ENCODE peak calls at places on chromosomes 5 and 9, in eight cellular contexts. One of them, this sample, is unnamed.

GRCh38 chr5:14834584-14835540 is 36.7 kb downstream of the ANKH start:
- DNase-seq in IMR-90: no peak
- DNase-seq in fibroblast of lung: no peak
- DNase-seq in OCI-LY7: no peak
- DNase-seq in K562: no peak
- DNase-seq in PC-3: peak; percentile 81
- DNase-seq in endothelial cell of umbilical vein: no peak
- DNase-seq in H9: no peak
- DNase-seq in this sample: peak; percentile 73

GRCh38 chr9:114723926-114724325 is 41.9 kb upstream of the TEX48 start:
- DNase-seq in endothelial cell of umbilical vein: no peak
- DNase-seq in IMR-90: peak; percentile 92
- DNase-seq in H9: no peak
- DNase-seq in PC-3: no peak
- DNase-seq in fibroblast of lung: peak; percentile 74
- DNase-seq in OCI-LY7: no peak
- DNase-seq in K562: no peak
- DNase-seq in this sample: peak; percentile 76

GRCh38 chr5:61304611-61305369 is 27.3 kb upstream of the ZSWIM6 start:
- DNase-seq in OCI-LY7: no peak
- DNase-seq in IMR-90: peak; percentile 94
- DNase-seq in endothelial cell of umbilical vein: peak; percentile 44
- DNase-seq in H9: no peak
- DNase-seq in PC-3: peak; percentile 88
- DNase-seq in K562: no peak
- DNase-seq in fibroblast of lung: peak; percentile 95
- DNase-seq in this sample: no peak

GRCh38 chr5:102758576-102758975 is 3.5 kb downstream of the PAM start:
- DNase-seq in PC-3: no peak
- DNase-seq in H9: no peak
- DNase-seq in K562: no peak
- DNase-seq in IMR-90: peak; percentile 77
- DNase-seq in OCI-LY7: no peak
- DNase-seq in fibroblast of lung: peak; percentile 73
- DNase-seq in endothelial cell of umbilical vein: no peak
- DNase-seq in this sample: peak; percentile 51

GRCh38 chr9:82021198-82021597 is 32.6 kb downstream of the SPATA31D1 start:
- DNase-seq in IMR-90: peak; percentile 98
- DNase-seq in endothelial cell of umbilical vein: peak; percentile 13
- DNase-seq in H9: no peak
- DNase-seq in K562: no peak
- DNase-seq in PC-3: peak; percentile 62
- DNase-seq in OCI-LY7: no peak
- DNase-seq in fibroblast of lung: peak; percentile 83
- DNase-seq in this sample: peak; percentile 62

GRCh38 chr5:80204808-80205614 is 50.8 kb downstream of the SERINC5 start:
- DNase-seq in endothelial cell of umbilical vein: peak; percentile 66
- DNase-seq in OCI-LY7: peak; percentile 45
- DNase-seq in IMR-90: peak; percentile 76
- DNase-seq in PC-3: no peak
- DNase-seq in H9: no peak
- DNase-seq in fibroblast of lung: no peak
- DNase-seq in K562: peak; percentile 66
- DNase-seq in this sample: no peak

GRCh38 chr5:165887147-165887546 is 2381.7 kb downstream of the MAT2B start:
- DNase-seq in endothelial cell of umbilical vein: no peak
- DNase-seq in OCI-LY7: no peak
- DNase-seq in PC-3: no peak
- DNase-seq in IMR-90: no peak
- DNase-seq in H9: no peak
- DNase-seq in K562: no peak
- DNase-seq in fibroblast of lung: no peak
- DNase-seq in this sample: no peak

GRCh38 chr5:154714271-154714986 is 40.7 kb upstream of the LARP1 start:
- DNase-seq in PC-3: peak; percentile 17
- DNase-seq in OCI-LY7: no peak
- DNase-seq in endothelial cell of umbilical vein: peak; percentile 64
- DNase-seq in IMR-90: peak; percentile 77
- DNase-seq in fibroblast of lung: peak; percentile 29
- DNase-seq in H9: no peak
- DNase-seq in K562: no peak
- DNase-seq in this sample: peak; percentile 83

GRCh38 chr5:112691758-112692157 is 45.9 kb upstream of the APC start:
- DNase-seq in K562: peak; percentile 62
- DNase-seq in endothelial cell of umbilical vein: peak; percentile 43
- DNase-seq in IMR-90: peak; percentile 43
- DNase-seq in fibroblast of lung: peak; percentile 59
- DNase-seq in H9: peak; percentile 50
- DNase-seq in PC-3: peak; percentile 40
- DNase-seq in OCI-LY7: peak; percentile 71
- DNase-seq in this sample: no peak

GRCh38 chr5:169006878-169007790 is 293.8 kb downstream of the SLIT3 start:
- DNase-seq in IMR-90: no peak
- DNase-seq in fibroblast of lung: no peak
- DNase-seq in PC-3: peak; percentile 97
- DNase-seq in H9: no peak
- DNase-seq in OCI-LY7: no peak
- DNase-seq in endothelial cell of umbilical vein: no peak
- DNase-seq in K562: no peak
- DNase-seq in this sample: peak; percentile 74

GRCh38 chr5:150081541-150082283 is 4.6 kb downstream of the CSF1R start:
- DNase-seq in OCI-LY7: peak; percentile 31
- DNase-seq in IMR-90: peak; percentile 26
- DNase-seq in endothelial cell of umbilical vein: peak; percentile 42
- DNase-seq in H9: no peak
- DNase-seq in PC-3: no peak
- DNase-seq in K562: no peak
- DNase-seq in fibroblast of lung: peak; percentile 43
- DNase-seq in this sample: peak; percentile 81

GRCh38 chr5:150488519-150489357 is 19.2 kb upstream of the NDST1 start:
- DNase-seq in endothelial cell of umbilical vein: peak; percentile 20
- DNase-seq in K562: peak; percentile 73
- DNase-seq in IMR-90: peak; percentile 59
- DNase-seq in OCI-LY7: peak; percentile 30
- DNase-seq in fibroblast of lung: peak; percentile 81
- DNase-seq in PC-3: peak; percentile 67
- DNase-seq in H9: no peak
- DNase-seq in this sample: peak; percentile 95

GRCh38 chr5:102691434-102691833 is 63.7 kb upstream of the PAM start:
- DNase-seq in fibroblast of lung: peak; percentile 24
- DNase-seq in OCI-LY7: no peak
- DNase-seq in endothelial cell of umbilical vein: no peak
- DNase-seq in K562: no peak
- DNase-seq in IMR-90: no peak
- DNase-seq in PC-3: no peak
- DNase-seq in H9: no peak
- DNase-seq in this sample: no peak

GRCh38 chr9:124774131-124774978 is 2.6 kb upstream of the OLFML2A start:
- DNase-seq in OCI-LY7: peak; percentile 84
- DNase-seq in IMR-90: peak; percentile 73
- DNase-seq in endothelial cell of umbilical vein: peak; percentile 76
- DNase-seq in H9: peak; percentile 88
- DNase-seq in PC-3: peak; percentile 79
- DNase-seq in K562: peak; percentile 84
- DNase-seq in fibroblast of lung: peak; percentile 77
- DNase-seq in this sample: peak; percentile 99

GRCh38 chr5:39461007-39461682 is 36.4 kb upstream of the DAB2 start:
- DNase-seq in K562: no peak
- DNase-seq in endothelial cell of umbilical vein: no peak
- DNase-seq in IMR-90: no peak
- DNase-seq in PC-3: no peak
- DNase-seq in OCI-LY7: peak; percentile 4
- DNase-seq in fibroblast of lung: no peak
- DNase-seq in H9: no peak
- DNase-seq in this sample: no peak

GRCh38 chr5:81829242-81829641 is 78.3 kb upstream of the SSBP2 start:
- DNase-seq in OCI-LY7: no peak
- DNase-seq in IMR-90: peak; percentile 42
- DNase-seq in fibroblast of lung: no peak
- DNase-seq in PC-3: no peak
- DNase-seq in K562: no peak
- DNase-seq in endothelial cell of umbilical vein: no peak
- DNase-seq in H9: no peak
- DNase-seq in this sample: no peak

GRCh38 chr5:81827522-81827921 is 76.6 kb upstream of the SSBP2 start:
- DNase-seq in K562: no peak
- DNase-seq in IMR-90: no peak
- DNase-seq in fibroblast of lung: no peak
- DNase-seq in H9: no peak
- DNase-seq in OCI-LY7: no peak
- DNase-seq in endothelial cell of umbilical vein: no peak
- DNase-seq in PC-3: no peak
- DNase-seq in this sample: peak; percentile 23

GRCh38 chr5:81825237-81825636 is 74.3 kb upstream of the SSBP2 start:
- DNase-seq in OCI-LY7: no peak
- DNase-seq in K562: no peak
- DNase-seq in PC-3: peak; percentile 64
- DNase-seq in fibroblast of lung: peak; percentile 85
- DNase-seq in H9: no peak
- DNase-seq in endothelial cell of umbilical vein: no peak
- DNase-seq in IMR-90: peak; percentile 72
- DNase-seq in this sample: peak; percentile 97

GRCh38 chr5:81830602-81831001 is 79.7 kb upstream of the SSBP2 start:
- DNase-seq in K562: no peak
- DNase-seq in PC-3: no peak
- DNase-seq in endothelial cell of umbilical vein: no peak
- DNase-seq in H9: no peak
- DNase-seq in IMR-90: no peak
- DNase-seq in fibroblast of lung: no peak
- DNase-seq in OCI-LY7: peak; percentile 44
- DNase-seq in this sample: no peak

GRCh38 chr5:81826128-81826527 is 75.2 kb upstream of the SSBP2 start:
- DNase-seq in fibroblast of lung: peak; percentile 12
- DNase-seq in endothelial cell of umbilical vein: no peak
- DNase-seq in H9: no peak
- DNase-seq in OCI-LY7: no peak
- DNase-seq in K562: no peak
- DNase-seq in IMR-90: peak; percentile 23
- DNase-seq in PC-3: no peak
- DNase-seq in this sample: peak; percentile 62
- TF ChIP-seq CTCF in fibroblast of lung: peak; percentile 11
- TF ChIP-seq CTCF in endothelial cell of umbilical vein: no peak
- TF ChIP-seq CTCF in H9: no peak
- TF ChIP-seq CTCF in OCI-LY7: no peak
- TF ChIP-seq CTCF in K562: no peak
- TF ChIP-seq CTCF in IMR-90: no peak
- TF ChIP-seq CTCF in PC-3: no peak
- TF ChIP-seq CTCF in this sample: peak; percentile 19

GRCh38 chr9:120910643-120911042 is 16.0 kb downstream of the TRAF1 start:
- DNase-seq in H9: no peak
- DNase-seq in fibroblast of lung: no peak
- DNase-seq in IMR-90: no peak
- DNase-seq in PC-3: peak; percentile 33
- DNase-seq in K562: no peak
- DNase-seq in endothelial cell of umbilical vein: no peak
- DNase-seq in OCI-LY7: no peak
- DNase-seq in this sample: no peak
- H3K4me2 ChIP-seq in H9: no peak overlapping the region
- H3K4me2 ChIP-seq in fibroblast of lung: no peak overlapping the region
- H3K4me2 ChIP-seq in IMR-90: no peak overlapping the region
- H3K4me2 ChIP-seq in PC-3: no peak overlapping the region
- H3K4me2 ChIP-seq in K562: no peak overlapping the region
- H3K4me2 ChIP-seq in endothelial cell of umbilical vein: no peak overlapping the region
- H3K4me2 ChIP-seq in OCI-LY7: no peak overlapping the region
- H3K4me2 ChIP-seq in this sample: no peak overlapping the region

GRCh38 chr5:179345429-179346321 is at the start of gene ADAMTS2:
- DNase-seq in fibroblast of lung: peak; percentile 71
- DNase-seq in K562: peak; percentile 79
- DNase-seq in PC-3: no peak
- DNase-seq in IMR-90: peak; percentile 56
- DNase-seq in endothelial cell of umbilical vein: no peak
- DNase-seq in OCI-LY7: no peak
- DNase-seq in H9: peak; percentile 72
- DNase-seq in this sample: peak; percentile 99

GRCh38 chr5:179343021-179343781 is 2.1 kb downstream of the ADAMTS2 start:
- DNase-seq in OCI-LY7: no peak
- DNase-seq in H9: no peak
- DNase-seq in K562: no peak
- DNase-seq in PC-3: no peak
- DNase-seq in fibroblast of lung: no peak
- DNase-seq in endothelial cell of umbilical vein: no peak
- DNase-seq in IMR-90: no peak
- DNase-seq in this sample: no peak

GRCh38 chr5:179345179-179345428 is 157 bp downstream of the ADAMTS2 start:
- DNase-seq in PC-3: no peak
- DNase-seq in OCI-LY7: no peak
- DNase-seq in fibroblast of lung: no peak
- DNase-seq in K562: no peak
- DNase-seq in IMR-90: no peak
- DNase-seq in endothelial cell of umbilical vein: no peak
- DNase-seq in H9: no peak
- DNase-seq in this sample: no peak

GRCh38 chr5:179343902-179344300 is 1.4 kb downstream of the ADAMTS2 start:
- DNase-seq in OCI-LY7: no peak
- DNase-seq in IMR-90: peak; percentile 58
- DNase-seq in fibroblast of lung: peak; percentile 65
- DNase-seq in PC-3: no peak
- DNase-seq in K562: no peak
- DNase-seq in endothelial cell of umbilical vein: no peak
- DNase-seq in H9: peak; percentile 91
- DNase-seq in this sample: peak; percentile 98

DNA sequence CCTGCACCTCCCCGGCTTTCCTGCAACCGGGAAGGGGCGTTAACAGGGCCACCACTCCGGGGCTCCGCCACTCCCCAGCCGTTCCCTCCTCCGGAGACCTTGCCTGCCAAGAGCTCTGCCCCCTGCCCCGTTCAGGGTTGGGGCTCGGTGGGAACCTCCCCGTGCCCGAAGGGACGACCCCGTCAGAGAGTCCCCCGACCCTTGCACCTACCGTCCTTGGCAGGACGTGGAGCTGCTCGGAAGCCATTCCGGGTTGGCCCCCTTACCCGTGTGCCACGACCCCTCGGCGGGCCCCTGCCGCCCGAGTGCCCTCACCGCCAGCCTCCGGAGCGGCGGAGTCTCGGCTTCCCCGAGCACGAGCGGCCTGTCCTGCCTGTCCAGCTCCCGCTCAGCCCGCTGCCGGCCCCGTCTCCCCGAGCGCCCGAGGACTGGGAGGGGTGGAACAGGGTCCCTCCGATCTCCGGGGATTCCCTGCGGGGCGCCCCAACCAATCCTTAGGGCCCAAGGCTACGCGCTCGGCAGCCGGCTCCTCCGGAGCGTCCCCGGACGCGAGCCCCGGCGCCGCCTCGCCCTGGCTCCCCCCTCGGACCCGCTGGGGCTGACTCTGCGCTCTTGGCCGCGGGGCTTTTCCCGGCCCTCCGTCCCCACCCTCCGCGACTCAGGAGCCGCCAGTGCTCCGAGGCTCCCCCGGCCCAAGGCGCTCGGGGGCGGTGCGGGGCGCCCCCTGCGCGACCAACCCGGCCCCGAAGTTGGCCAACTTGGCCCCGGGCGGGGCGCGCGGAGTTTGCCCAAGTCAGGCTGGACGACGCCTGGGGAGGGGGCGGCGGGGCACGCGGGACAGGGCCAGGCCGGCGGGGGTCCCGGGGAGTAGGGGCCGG is 721 bp downstream of the ADAMTS2 start:
- DNase-seq in H9: no peak
- DNase-seq in PC-3: no peak
- DNase-seq in fibroblast of lung: no peak
- DNase-seq in IMR-90: peak; percentile 22
- DNase-seq in K562: no peak
- DNase-seq in OCI-LY7: no peak
- DNase-seq in endothelial cell of umbilical vein: no peak
- DNase-seq in this sample: peak; percentile 93
- H2AFZ ChIP-seq in H9: no peak overlapping the region
- H2AFZ ChIP-seq in PC-3: no peak overlapping the region
- H2AFZ ChIP-seq in fibroblast of lung: peak overlapping the region; percentile 21
- H2AFZ ChIP-seq in IMR-90: peak overlapping the region; percentile 91
- H2AFZ ChIP-seq in K562: no peak overlapping the region
- H2AFZ ChIP-seq in OCI-LY7: no peak overlapping the region
- H2AFZ ChIP-seq in endothelial cell of umbilical vein: no peak overlapping the region
- H2AFZ ChIP-seq in this sample: peak overlapping the region; percentile 41

GRCh38 chr9:109817846-109818472 is 38.0 kb downstream of the PALM2AKAP2 start:
- DNase-seq in PC-3: peak; percentile 94
- DNase-seq in OCI-LY7: peak; percentile 76
- DNase-seq in fibroblast of lung: peak; percentile 98
- DNase-seq in endothelial cell of umbilical vein: peak; percentile 88
- DNase-seq in K562: peak; percentile 65
- DNase-seq in IMR-90: peak; percentile 99
- DNase-seq in H9: peak; percentile 58
- DNase-seq in this sample: no peak
- TF ChIP-seq CTCF in PC-3: peak; percentile 87
- TF ChIP-seq CTCF in OCI-LY7: peak; percentile 97
- TF ChIP-seq CTCF in fibroblast of lung: peak; percentile 76
- TF ChIP-seq CTCF in endothelial cell of umbilical vein: peak; percentile 86
- TF ChIP-seq CTCF in K562: peak; percentile 70
- TF ChIP-seq CTCF in IMR-90: peak; percentile 97
- TF ChIP-seq CTCF in H9: peak; percentile 93
- TF ChIP-seq CTCF in this sample: peak; percentile 86